ENCODE peak calls at places on chromosomes 16 and 17, in six cellular contexts. C is CD4-positive, alpha-beta T cell; M is bronchial epithelial cell; P is CD8-positive, alpha-beta T cell; O is progenitor cell of endocrine pancreas; A is D721Med. G is an unnamed sample.

GRCh38 chr16:86516618-86517003 is 6.3 kb downstream of the FOXF1 start:
- DNase-seq in C (no peak), P (no peak), O (no peak), A (no peak), M (no peak), G (no peak)

GRCh38 chr17:82866521-82867214 is 26.8 kb upstream of the ZNF750 start:
- DNase-seq in A (no peak), P (no peak), O (no peak), C (no peak), M (peak), G (no peak)

GRCh38 chr16:23640669-23640958 is 496 bp downstream of the PALB2 start:
- DNase-seq in A (peak), M (peak), O (no peak), C (no peak), P (no peak), G (no peak)

GRCh38 chr16:17251496-17251895 is 219.3 kb downstream of the XYLT1 start:
- DNase-seq in C (no peak), P (no peak), O (no peak), M (no peak), A (no peak), G (no peak)

GRCh38 chr17:17386143-17386800 is 83.1 kb downstream of the NT5M start:
- DNase-seq in M (no peak), C (no peak), A (no peak), P (no peak), O (no peak), G (no peak)

GRCh38 chr17:41553176-41553575 is 18.7 kb downstream of the KRT9 start:
- DNase-seq in M (peak), O (no peak), C (no peak), P (no peak), A (no peak), G (no peak)

GRCh38 chr17:61007980-61008379 is 330.3 kb downstream of the BCAS3 start:
- DNase-seq in A (no peak), C (no peak), M (no peak), O (no peak), P (no peak), G (no peak)

GRCh38 chr17:43416998-43417891 is 18.5 kb downstream of the ARL4D start:
- DNase-seq in C (no peak), A (no peak), O (no peak), P (no peak), M (peak), G (no peak)

GRCh38 chr17:32627233-32628008 is 140.6 kb downstream of the CDK5R1 start:
- DNase-seq in M (peak), A (no peak), C (no peak), P (no peak), O (no peak), G (no peak)

GRCh38 chr16:20901441-20902112 is 1.0 kb downstream of the LYRM1 start:
- DNase-seq in M (peak), A (no peak), P (peak), C (no peak), O (peak), G (peak)

GRCh38 chr17:77087650-77088454 is 52.9 kb upstream of the SEC14L1 start:
- DNase-seq in C (no peak), M (no peak), O (no peak), P (no peak), A (no peak), G (no peak)

GRCh38 chr16:85858984-85859817 is 39.8 kb upstream of the IRF8 start:
- DNase-seq in A (no peak), O (no peak), P (no peak), C (no peak), M (no peak), G (peak)

GRCh38 chr17:35778641-35779196 is 16.7 kb downstream of the MMP28 start:
- DNase-seq in O (no peak), P (no peak), C (no peak), A (no peak), M (peak), G (no peak)

GRCh38 chr17:32634167-32634566 is 147.4 kb downstream of the CDK5R1 start:
- DNase-seq in M (no peak), O (no peak), P (no peak), C (no peak), A (no peak), G (no peak)

GRCh38 chr17:76515291-76515949 is 14.2 kb upstream of the RHBDF2 start:
- DNase-seq in O (no peak), P (peak), A (no peak), M (no peak), C (peak), G (peak)

GRCh38 chr17:78645421-78646295 is 68.5 kb upstream of the DNAH17 start:
- DNase-seq in M (peak), C (peak), O (no peak), P (peak), A (no peak), G (peak)

GRCh38 chr17:66684716-66685115 is 150.2 kb upstream of the CACNG5 start:
- DNase-seq in O (no peak), M (no peak), P (no peak), C (no peak), A (no peak), G (no peak)

GRCh38 chr16:54446639-54447038 is 160.1 kb upstream of the IRX3 start:
- DNase-seq in O (no peak), P (no peak), C (no peak), A (no peak), M (peak), G (no peak)

GRCh38 chr16:12833939-12834338 is 30.3 kb upstream of the CPPED1 start:
- DNase-seq in A (no peak), C (no peak), M (no peak), O (no peak), P (no peak), G (no peak)

GRCh38 chr16:58098207-58099096 is 30.7 kb downstream of the CFAP20 start:
- DNase-seq in O (no peak), P (no peak), C (no peak), M (peak), A (no peak), G (no peak)

GRCh38 chr17:75722076-75722475 is 817 bp downstream of the ITGB4 start:
- DNase-seq in P (no peak), A (no peak), C (no peak), M (no peak), O (no peak), G (no peak)

GRCh38 chr17:73641779-73642580 is 2.3 kb downstream of the SDK2 start:
- DNase-seq in M (no peak), O (no peak), C (no peak), A (no peak), P (no peak), G (peak)

GRCh38 chr17:28367641-28368305 is 2.3 kb downstream of the VTN start:
- DNase-seq in A (no peak), M (no peak), O (no peak), C (no peak), P (no peak), G (no peak)

GRCh38 chr17:28368306-28368831 is 1.7 kb downstream of the VTN start:
- DNase-seq in P (no peak), A (no peak), M (no peak), C (no peak), O (no peak), G (no peak)

GRCh38 chr17:28364665-28365363 is at the start of gene SEBOX:
- DNase-seq in M (no peak), O (no peak), P (no peak), C (no peak), A (no peak), G (no peak)

GRCh38 chr17:28365487-28365886 is 488 bp upstream of the SEBOX start:
- DNase-seq in O (no peak), M (no peak), A (no peak), C (no peak), P (no peak), G (no peak)

DNA sequence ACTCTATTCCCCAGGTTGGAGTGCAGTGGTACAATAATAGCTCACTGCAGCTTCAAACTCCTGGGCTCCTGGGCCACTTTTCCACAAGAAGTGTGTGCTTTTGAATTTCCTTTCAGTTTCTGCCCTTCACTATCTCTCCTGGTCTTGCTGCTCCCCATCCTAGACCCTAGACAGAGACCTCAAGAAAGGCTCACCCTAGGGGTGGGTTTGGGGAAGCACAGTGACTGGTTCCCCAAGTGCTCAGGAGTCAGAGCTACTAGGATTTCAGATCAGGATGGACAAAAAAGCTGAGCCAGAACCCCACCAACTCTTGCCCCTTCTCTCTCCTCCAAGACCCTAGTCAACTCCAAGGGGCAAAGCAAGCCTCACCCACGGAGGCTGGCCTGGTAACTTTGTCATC is 1.6 kb upstream of the SEBOX start:
- DNase-seq in A (no peak), O (no peak), M (no peak), P (no peak), C (no peak), G (no peak)
- TF ChIP-seq CTCF in A (no peak), O (no peak), M (peak), P (no peak), C (no peak), G (no peak)

GRCh38 chr17:31279401-31279800 is 17.6 kb downstream of the OMG start:
- DNase-seq in A (no peak), M (no peak), C (no peak), O (no peak), P (no peak), G (no peak)
- TF ChIP-seq CTCF in A (no peak), M (no peak), C (no peak), O (no peak), P (no peak), G (no peak)

GRCh38 chr17:39916918-39917317 is 1.5 kb downstream of the GSDMB start:
- DNase-seq in M (no peak), A (no peak), O (no peak), P (no peak), C (no peak), G (no peak)
- TF ChIP-seq CTCF in M (no peak), A (no peak), O (no peak), P (no peak), C (no peak), G (no peak)

GRCh38 chr17:21132428-21132827 is 5.7 kb downstream of the DHRS7B start:
- DNase-seq in A (no peak), P (no peak), O (no peak), M (no peak), C (no peak), G (no peak)

GRCh38 chr17:21131090-21131616 is 4.4 kb downstream of the DHRS7B start:
- DNase-seq in M (no peak), O (no peak), A (no peak), C (no peak), P (no peak), G (no peak)

GRCh38 chr17:21126645-21127507 is at the start of gene DHRS7B:
- DNase-seq in M (peak), C (peak), A (peak), P (peak), O (peak), G (peak)

GRCh38 chr17:21127508-21128077 is 829 bp downstream of the DHRS7B start:
- DNase-seq in O (no peak), A (no peak), P (no peak), M (peak), C (no peak), G (no peak)

DNA sequence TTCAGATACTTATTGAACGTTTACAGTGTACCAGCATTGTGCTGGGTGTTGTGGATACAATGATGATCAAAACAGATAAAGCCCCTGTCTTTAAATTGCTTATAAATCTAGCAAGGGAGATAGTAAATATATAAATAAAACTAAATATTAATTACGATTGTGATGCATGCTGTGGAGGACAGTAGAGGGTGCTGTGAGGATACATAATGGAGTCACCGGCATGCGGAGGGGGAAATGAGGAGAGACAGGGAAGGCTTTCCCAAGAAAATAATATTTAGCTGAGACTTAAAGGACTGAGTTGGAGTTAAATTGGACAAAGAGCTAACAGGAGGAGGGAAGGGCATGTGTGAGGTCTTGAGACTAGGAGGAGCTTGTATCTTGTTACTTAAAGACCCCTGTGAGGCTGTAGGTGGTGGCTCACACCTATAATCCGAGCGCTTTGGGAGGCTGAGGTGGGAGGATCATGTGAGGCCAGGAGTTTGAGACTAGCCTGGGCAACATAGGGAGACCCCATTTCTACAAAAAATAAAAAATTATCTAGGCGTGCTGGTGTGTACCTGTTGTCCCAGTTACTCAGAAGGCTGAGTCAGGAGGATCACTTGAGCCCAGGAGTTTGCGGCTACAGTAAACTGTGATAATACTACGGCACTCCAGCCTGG is 2.4 kb downstream of the DHRS7B start:
- DNase-seq in C (no peak), O (no peak), A (no peak), P (no peak), M (peak), G (no peak)
- TF ChIP-seq CTCF in C (no peak), O (peak), A (peak), P (no peak), M (peak), G (no peak)

DNA sequence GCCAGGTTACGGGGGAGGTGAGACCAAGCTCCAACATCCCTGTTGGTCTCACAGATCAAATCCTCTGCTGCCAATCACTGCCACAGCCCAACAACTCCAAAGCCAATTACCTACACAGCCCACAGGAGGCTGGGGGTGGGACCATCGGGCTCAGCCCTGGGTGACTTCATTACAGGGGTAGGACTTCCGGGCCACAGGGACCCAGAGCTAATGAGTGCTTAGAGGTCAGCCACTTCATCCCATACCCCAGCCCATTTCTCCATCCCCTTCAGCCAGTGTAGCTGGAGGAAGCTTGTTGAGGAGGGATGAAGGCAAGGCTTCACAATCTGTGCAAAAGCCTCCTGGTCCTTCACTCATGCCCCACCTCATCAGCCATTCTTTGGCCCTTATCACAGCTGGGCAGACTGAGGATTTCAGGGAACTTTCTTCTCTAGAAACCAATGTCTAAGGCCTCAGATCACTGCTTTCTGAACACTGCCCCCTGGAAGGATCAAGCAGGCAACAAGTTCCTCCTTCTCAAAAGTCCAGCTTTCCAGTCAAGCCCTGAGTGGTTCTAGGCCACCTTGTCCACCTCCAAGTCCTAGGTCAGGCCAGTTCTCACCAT is 5.8 kb downstream of the FOXN1 start:
- DNase-seq in O (no peak), M (no peak), A (no peak), P (no peak), C (no peak), G (no peak)
- TF ChIP-seq CTCF in O (no peak), M (no peak), A (no peak), P (no peak), C (no peak), G (no peak)